ENCODE peak calls at places on chromosome 6, in eight cellular contexts. T is nephron progenitor cell, J is pancreas, K is epithelial cell of esophagus, Q is left ventricle myocardium inferior, E is WTC11, B is RWPE1, L is uterus. R is an unnamed sample.
A peak's percentile ranks its signal among the peaks of the same experiment; 100 is the strongest.

GRCh38 chr6:15358579-15359327 is 112.9 kb downstream of the JARID2 start:
- DNase-seq in E (no peak), L (no peak), T (no peak), J (no peak), B (no peak), Q (no peak), K (no peak), R (no peak)

GRCh38 chr6:79240509-79240908 is 6.0 kb upstream of the HMGN3 start:
- DNase-seq in B (no peak), T (no peak), E (no peak), L (no peak), Q (no peak), K (peak; percentile 76), J (no peak), R (no peak)

GRCh38 chr6:37433657-37434271 is 743 bp downstream of the CMTR1 start:
- DNase-seq in J (no peak), E (no peak), K (peak; percentile 26), T (no peak), B (peak; percentile 26), Q (peak; percentile 16), L (no peak), R (peak; percentile 29)

GRCh38 chr6:44146685-44147084 is 11.9 kb upstream of the CAPN11 start:
- DNase-seq in E (no peak), J (no peak), B (no peak), L (no peak), T (no peak), K (no peak), Q (no peak), R (no peak)

GRCh38 chr6:90388395-90388794 is 91.8 kb upstream of the BACH2 start:
- DNase-seq in B (no peak), K (no peak), T (no peak), Q (no peak), J (no peak), E (no peak), L (no peak), R (no peak)

GRCh38 chr6:158211273-158212055 is 43.3 kb downstream of the GTF2H5 start:
- DNase-seq in Q (no peak), K (no peak), B (no peak), J (no peak), T (no peak), E (no peak), L (no peak), R (no peak)

GRCh38 chr6:159036673-159037072 is 8.1 kb downstream of the TAGAP start:
- DNase-seq in B (no peak), K (no peak), L (no peak), Q (no peak), T (no peak), J (no peak), E (no peak), R (no peak)

GRCh38 chr6:147654103-147654845 is 145.8 kb downstream of the SAMD5 start:
- DNase-seq in J (no peak), T (no peak), L (no peak), Q (no peak), E (no peak), B (no peak), K (no peak), R (no peak)

GRCh38 chr6:14001329-14002012 is 76.7 kb downstream of the RNF182 start:
- DNase-seq in L (peak; percentile 30), K (peak; percentile 91), J (no peak), E (no peak), Q (no peak), T (no peak), B (peak; percentile 86), R (no peak)

GRCh38 chr6:13280253-13280652 is 48.1 kb downstream of the TBC1D7 start:
- DNase-seq in T (no peak), L (no peak), B (no peak), Q (no peak), J (no peak), K (no peak), E (no peak), R (no peak)

GRCh38 chr6:72669324-72669723 is 47.5 kb downstream of the KCNQ5 start:
- DNase-seq in J (no peak), L (no peak), E (peak; percentile 21), K (no peak), B (no peak), T (no peak), Q (no peak), R (no peak)

GRCh38 chr6:12395898-12396297 is 105.7 kb downstream of the EDN1 start:
- DNase-seq in Q (no peak), B (no peak), J (no peak), T (no peak), E (no peak), K (peak; percentile 17), L (no peak), R (no peak)

GRCh38 chr6:168013250-168013915 is 15.9 kb downstream of the KIF25 start:
- DNase-seq in Q (no peak), K (no peak), J (no peak), L (no peak), B (no peak), E (no peak), T (no peak), R (no peak)

GRCh38 chr6:169008641-169009040 is 245.0 kb downstream of the THBS2 start:
- DNase-seq in Q (no peak), B (no peak), L (no peak), T (no peak), J (no peak), K (no peak), E (no peak), R (no peak)

GRCh38 chr6:27250277-27250954 is 2.9 kb downstream of the PRSS16 start:
- DNase-seq in J (no peak), T (no peak), L (no peak), Q (no peak), E (no peak), B (no peak), K (no peak), R (no peak)

GRCh38 chr6:157644043-157644810 is 178.8 kb upstream of the SNX9 start:
- DNase-seq in J (no peak), K (peak; percentile 64), T (no peak), L (no peak), B (peak; percentile 38), Q (no peak), E (no peak), R (no peak)

GRCh38 chr6:636488-636887 is 20.4 kb downstream of the HUS1B start:
- DNase-seq in L (no peak), J (no peak), E (no peak), K (peak; percentile 27), B (no peak), T (no peak), Q (no peak), R (no peak)

GRCh38 chr6:7137335-7138106 is 29.8 kb downstream of the RREB1 start:
- DNase-seq in Q (peak; percentile 59), B (no peak), L (peak; percentile 65), J (no peak), E (no peak), T (peak; percentile 30), K (peak; percentile 57), R (peak; percentile 78)

DNA sequence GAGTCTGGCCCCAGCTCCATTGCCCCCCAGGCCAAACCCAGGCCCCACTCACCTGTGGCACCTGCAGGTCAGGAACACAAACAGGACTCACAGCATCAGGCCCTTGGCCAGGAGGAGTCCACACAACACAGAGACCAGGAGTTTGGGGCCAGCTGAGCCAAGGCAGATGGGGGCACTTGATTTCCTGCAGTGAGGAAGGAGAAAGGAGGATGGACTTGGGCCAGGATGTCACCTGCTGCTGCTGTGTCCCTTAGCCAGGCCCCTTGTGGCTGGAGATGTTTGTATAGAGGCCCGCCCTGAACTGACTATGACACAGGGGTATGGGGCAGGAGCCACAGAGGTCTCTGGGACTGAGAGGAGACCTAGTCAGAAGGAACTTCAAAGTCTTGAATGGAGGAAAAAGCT is 8.6 kb upstream of the TREML2 start:
- DNase-seq in B (no peak), J (no peak), L (no peak), T (no peak), E (no peak), Q (no peak), K (no peak), R (no peak)
- TF ChIP-seq CTCF in B (no peak), J (no peak), L (no peak), T (no peak), E (no peak), Q (no peak), K (no peak), R (no peak)

GRCh38 chr6:113375950-113376846 is 480.9 kb upstream of the MARCKS start:
- DNase-seq in E (no peak), J (no peak), T (no peak), B (no peak), L (no peak), K (peak; percentile 51), Q (no peak), R (no peak)
- TF ChIP-seq CTCF in E (no peak), J (no peak), T (no peak), B (no peak), L (no peak), K (no peak), Q (no peak), R (no peak)

DNA sequence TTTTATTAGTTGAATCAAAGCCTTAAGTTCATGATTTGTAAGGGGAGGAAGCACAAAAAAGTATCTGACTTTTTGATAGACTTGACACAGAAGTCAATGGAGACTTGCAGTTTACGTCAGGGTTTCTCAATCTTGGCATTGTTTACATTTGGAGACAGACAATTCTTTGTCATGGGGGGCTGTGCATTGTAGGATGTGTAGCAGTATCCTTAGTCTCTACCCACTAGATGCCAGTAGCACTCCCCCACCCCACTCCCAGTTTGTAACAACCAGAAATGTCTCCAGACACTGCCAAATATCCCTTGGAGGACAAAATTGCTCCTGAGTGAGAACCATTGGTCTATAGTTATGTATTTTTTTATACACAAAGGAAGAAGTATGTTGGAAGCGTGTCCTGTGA is 434.1 kb downstream of the RFPL4B start:
- DNase-seq in Q (no peak), E (no peak), K (peak; percentile 2), L (no peak), J (no peak), B (no peak), T (peak; percentile 13), R (no peak)
- TF ChIP-seq CTCF in Q (no peak), E (no peak), K (peak; percentile 2), L (no peak), J (no peak), B (no peak), T (no peak), R (no peak)

GRCh38 chr6:75098709-75099108 is 107.1 kb downstream of the COL12A1 start:
- DNase-seq in B (peak; percentile 87), J (peak; percentile 51), E (no peak), L (peak; percentile 88), Q (peak; percentile 53), T (no peak), K (peak; percentile 80), R (peak; percentile 57)

GRCh38 chr6:75101896-75102680 is 103.8 kb downstream of the COL12A1 start:
- DNase-seq in K (no peak), L (no peak), B (no peak), Q (no peak), J (no peak), T (no peak), E (no peak), R (no peak)

GRCh38 chr6:75094614-75095321 is 111.1 kb downstream of the COL12A1 start:
- DNase-seq in T (no peak), B (no peak), K (no peak), Q (no peak), J (no peak), L (no peak), E (no peak), R (no peak)

DNA sequence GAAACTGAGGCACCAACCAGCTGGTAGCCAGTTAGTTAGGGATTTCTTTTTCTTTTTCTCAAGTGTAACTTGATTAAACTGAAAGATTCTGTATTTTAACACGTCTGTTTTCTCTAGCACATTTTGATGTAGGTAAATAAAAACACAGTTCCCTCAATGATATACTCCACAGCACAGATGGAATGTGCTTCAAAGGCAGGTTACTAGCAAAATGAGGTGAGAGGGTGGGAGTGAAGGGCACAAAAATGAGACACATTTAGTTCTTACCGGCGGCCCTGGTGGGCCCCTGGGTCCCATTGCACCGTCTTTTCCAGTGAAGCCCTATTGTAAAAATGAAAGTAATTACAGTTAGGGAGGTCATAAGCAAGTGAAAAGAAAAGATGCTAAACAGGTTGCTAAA is 108.9 kb downstream of the COL12A1 start:
- DNase-seq in B (no peak), J (no peak), E (no peak), T (no peak), Q (no peak), L (no peak), K (no peak), R (no peak)
- TF ChIP-seq CTCF in B (no peak), J (no peak), E (no peak), T (no peak), Q (no peak), L (no peak), K (no peak), R (no peak)